ENCODE peak calls at places on chromosomes 11 and 22, in five cellular contexts. Z is activated CD8-positive, alpha-beta T cell treated with anti-CD3 and anti-CD28 coated beads for 36 hours; E is dorsolateral prefrontal cortex; X is neural crest cell; U is left lung. C is an unnamed sample.

GRCh38 chr11:1356007-1356435 is 33.7 kb upstream of the BRSK2 start:
- DNase-seq in Z (no peak), E (no peak), X (no peak), U (no peak), C (no peak)

GRCh38 chr22:36658900-36659299 is 44.7 kb downstream of the CACNG2 start:
- DNase-seq in Z (no peak), E (no peak), X (no peak), U (no peak), C (no peak)

GRCh38 chr11:45412033-45412432 is 125.9 kb upstream of the SYT13 start:
- DNase-seq in Z (no peak), E (no peak), X (no peak), U (no peak), C (no peak)

GRCh38 chr22:46810856-46811786 is 48.7 kb downstream of the TBC1D22A start:
- DNase-seq in Z (no peak), E (no peak), X (no peak), U (peak; percentile 40), C (no peak)

GRCh38 chr22:47850644-47851151 is 1088.2 kb downstream of the TBC1D22A start:
- DNase-seq in Z (no peak), E (no peak), X (no peak), U (no peak), C (no peak)

GRCh38 chr11:46663277-46663940 is 37.0 kb downstream of the ARHGAP1 start:
- DNase-seq in Z (no peak), E (no peak), X (no peak), U (no peak), C (no peak)

GRCh38 chr11:1875093-1875785 is 16.5 kb downstream of the PRR33 start:
- DNase-seq in Z (peak; percentile 1), E (no peak), X (no peak), U (peak; percentile 68), C (no peak)

GRCh38 chr11:6640985-6641701 is 14.5 kb downstream of the DCHS1 start:
- DNase-seq in Z (no peak), E (peak; percentile 63), X (no peak), U (peak; percentile 75), C (no peak)

GRCh38 chr11:10646005-10646404 is 47.5 kb downstream of the IRAG1 start:
- DNase-seq in Z (no peak), E (no peak), X (no peak), U (no peak), C (no peak)

GRCh38 chr11:133291672-133292265 is 240.5 kb downstream of the OPCML start:
- DNase-seq in Z (no peak), E (peak; percentile 34), X (no peak), U (no peak), C (no peak)

GRCh38 chr22:50271519-50271970 is 1.4 kb upstream of the MAPK11 start:
- DNase-seq in Z (peak; percentile 65), E (no peak), X (peak; percentile 67), U (peak; percentile 90), C (no peak)

GRCh38 chr11:103883291-103883690 is 153.1 kb upstream of the DDI1 start:
- DNase-seq in Z (no peak), E (no peak), X (no peak), U (no peak), C (no peak)

GRCh38 chr11:82763167-82763566 is 29.5 kb upstream of the FAM181B start:
- DNase-seq in Z (no peak), E (no peak), X (no peak), U (no peak), C (no peak)

GRCh38 chr22:42145175-42145574 is 14.6 kb upstream of the CYP2D6 start:
- DNase-seq in Z (no peak), E (no peak), X (no peak), U (no peak), C (no peak)

GRCh38 chr11:94924074-94925031 is 49.0 kb downstream of the CWC15 start:
- DNase-seq in Z (peak; percentile 28), E (no peak), X (no peak), U (no peak), C (no peak)

GRCh38 chr22:20953668-20954500 is 13.2 kb upstream of the AIFM3 start:
- DNase-seq in Z (no peak), E (no peak), X (no peak), U (no peak), C (no peak)

GRCh38 chr11:127651175-127651887 is 650.8 kb upstream of the KIRREL3 start:
- DNase-seq in Z (no peak), E (no peak), X (no peak), U (no peak), C (peak; percentile 55)

GRCh38 chr11:47178305-47178704 is 1.6 kb upstream of the ARFGAP2 start:
- DNase-seq in Z (no peak), E (no peak), X (no peak), U (no peak), C (no peak)

GRCh38 chr11:64233913-64234839 is at the start of gene VEGFB:
- DNase-seq in Z (peak; percentile 65), E (no peak), X (no peak), U (peak; percentile 93), C (no peak)

GRCh38 chr11:22703561-22703960 is 37.1 kb downstream of the GAS2 start:
- DNase-seq in Z (no peak), E (no peak), X (no peak), U (no peak), C (no peak)

GRCh38 chr11:131146817-131147490 is 223.5 kb upstream of the NTM start:
- DNase-seq in Z (no peak), E (no peak), X (no peak), U (no peak), C (no peak)

GRCh38 chr22:39279170-39279850 is 34.5 kb upstream of the PDGFB start:
- DNase-seq in Z (no peak), E (no peak), X (no peak), U (no peak), C (no peak)

GRCh38 chr11:122101625-122102291 is 14.3 kb downstream of the BLID start:
- DNase-seq in Z (peak; percentile 3), E (peak; percentile 90), X (peak; percentile 57), U (no peak), C (peak; percentile 74)

GRCh38 chr11:60377737-60378136 is 595 bp upstream of the MS4A7 start:
- DNase-seq in Z (no peak), E (peak; percentile 15), X (no peak), U (no peak), C (no peak)

GRCh38 chr22:43151251-43152000 is at the start of gene TSPO:
- DNase-seq in Z (peak; percentile 53), E (peak; percentile 61), X (peak; percentile 29), U (peak; percentile 95), C (no peak)

GRCh38 chr11:114321621-114322257 is 25.5 kb downstream of the NNMT start:
- DNase-seq in Z (no peak), E (no peak), X (no peak), U (no peak), C (peak; percentile 33)

GRCh38 chr11:45538363-45538762 is 127.1 kb downstream of the CHST1 start:
- DNase-seq in Z (no peak), E (peak; percentile 87), X (no peak), U (no peak), C (no peak)

GRCh38 chr11:32830796-32831195 is 1.1 kb downstream of the PRRG4 start:
- DNase-seq in Z (no peak), E (no peak), X (no peak), U (no peak), C (no peak)

DNA sequence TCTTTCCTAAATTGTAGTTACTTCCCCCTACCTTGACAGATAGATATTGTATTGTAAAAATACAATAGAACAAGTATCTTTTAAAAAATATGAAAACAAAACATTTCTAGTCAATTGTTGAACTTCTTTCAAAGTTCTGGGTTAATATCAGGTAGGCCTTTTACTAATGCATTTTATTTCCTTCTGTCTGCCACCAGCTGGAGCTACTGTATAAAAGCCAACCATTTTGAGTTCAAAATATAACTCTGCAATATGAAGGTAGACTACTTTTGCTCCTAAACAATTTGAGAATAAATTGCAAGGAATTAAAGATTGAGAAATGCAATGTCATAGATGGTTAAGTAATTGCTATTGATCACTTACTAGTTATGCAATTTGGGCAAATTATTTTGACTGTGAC is 22.1 kb upstream of the LIN7C start:
- DNase-seq in Z (no peak), E (no peak), X (no peak), U (no peak), C (no peak)
- TF ChIP-seq CTCF in Z (no peak), E (no peak), X (no peak), U (no peak), C (peak; percentile 2)

DNA sequence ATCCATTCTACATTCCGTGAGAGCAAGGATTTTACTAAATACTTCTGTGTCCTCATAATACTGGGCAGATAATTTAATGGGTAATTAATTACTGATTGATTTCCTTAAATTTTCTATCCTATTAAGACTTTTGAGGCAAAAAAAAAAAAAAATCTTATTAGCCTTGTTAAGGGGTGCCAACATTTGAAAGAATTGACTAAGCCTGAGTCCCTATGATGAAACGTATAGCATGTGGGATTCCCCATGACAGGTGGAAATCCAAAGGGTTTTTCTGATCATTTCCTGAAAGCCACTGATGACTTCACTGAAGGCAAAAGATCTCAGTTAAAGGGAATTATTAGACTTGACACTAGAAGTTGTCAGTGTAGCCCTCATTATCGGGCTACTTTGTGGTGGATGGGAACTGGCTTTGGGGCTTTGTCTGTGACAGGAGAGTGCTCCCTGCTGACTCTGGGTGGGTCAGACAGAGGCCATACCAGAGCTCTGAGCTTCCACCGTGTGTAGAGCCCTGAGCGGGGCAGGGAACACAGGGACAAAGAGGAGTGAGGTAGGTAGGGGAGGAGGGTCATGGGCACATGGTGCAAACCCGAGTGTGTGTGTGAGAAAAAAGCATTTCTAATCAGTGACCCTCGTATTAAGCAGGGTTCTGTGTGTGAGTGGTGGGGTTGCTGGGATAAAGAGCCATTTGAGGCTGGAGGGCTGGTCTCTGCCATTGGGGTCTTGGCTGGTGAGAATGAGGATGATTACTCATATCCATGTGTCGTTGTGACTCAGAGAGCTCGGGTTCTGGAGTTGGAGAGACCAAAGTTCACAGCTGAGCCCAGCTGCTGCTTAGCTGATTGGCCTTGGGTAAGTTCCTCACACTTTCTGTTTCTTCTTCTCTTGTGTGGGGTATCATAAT is 101.1 kb downstream of the GRIK4 start:
- DNase-seq in Z (peak; percentile 58), E (no peak), X (no peak), U (no peak), C (peak; percentile 32)
- TF ChIP-seq CTCF in Z (no peak), E (no peak), X (no peak), U (no peak), C (no peak)

GRCh38 chr22:18121436-18122253 is 11.0 kb downstream of the TUBA8 start:
- DNase-seq in Z (no peak), E (no peak), X (no peak), U (no peak), C (no peak)
- TF ChIP-seq CTCF in Z (no peak), E (no peak), X (no peak), U (no peak), C (peak; percentile 34)

DNA sequence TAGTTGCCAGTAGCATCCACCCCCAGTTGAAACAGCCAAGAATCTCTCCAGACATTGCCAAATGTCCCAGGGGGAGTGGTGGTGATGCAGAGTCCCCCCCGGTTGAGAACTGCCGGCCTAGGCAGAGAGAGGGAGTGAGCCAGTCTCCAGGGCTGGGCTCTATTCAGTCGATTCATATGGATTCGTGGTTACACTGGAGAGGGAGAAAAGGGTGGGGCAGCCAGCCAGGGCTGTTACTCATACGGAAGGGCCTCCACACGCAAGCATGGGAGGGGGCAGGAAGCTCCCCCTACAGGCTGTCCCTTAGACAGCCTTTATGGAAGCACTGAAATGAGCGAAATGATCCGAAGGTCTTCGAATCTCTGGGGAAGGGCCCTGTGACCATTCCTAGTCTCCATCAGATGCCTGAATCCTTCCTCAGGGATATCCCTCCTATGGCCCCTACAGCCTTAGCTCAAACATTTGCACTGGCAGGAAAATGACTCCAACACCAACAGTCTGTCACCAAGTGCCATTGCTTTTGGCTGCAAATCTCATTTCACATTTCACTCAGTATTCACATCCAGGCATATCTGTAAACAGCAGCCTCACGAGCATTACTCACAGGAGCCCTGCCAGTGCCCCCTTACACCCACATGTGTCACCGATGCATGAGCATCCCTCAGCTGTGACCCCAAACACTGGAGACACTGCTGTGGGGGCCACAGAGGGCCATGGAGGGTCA is 18.4 kb upstream of the TLCD5 start:
- DNase-seq in Z (no peak), E (no peak), X (no peak), U (no peak), C (peak; percentile 86)
- TF ChIP-seq CTCF in Z (no peak), E (no peak), X (peak; percentile 56), U (no peak), C (peak; percentile 83)

C was measured in brain microvascular endothelial cell.